ENCODE peak calls at places on chromosomes 6 and 20, in seven cellular contexts. Q is A549, T is adrenal gland, J is astrocyte, E is prostate gland, L is SK-N-SH, K is heart right ventricle. I is an unnamed sample.
A peak's percentile ranks its signal among the peaks of the same experiment; 100 is the strongest.

GRCh38 chr6:42451595-42452170 is at the start of gene TRERF1:
- DNase-seq in Q (peak; percentile 74), T (peak; percentile 53), J (peak; percentile 64), E (peak; percentile 51), L (peak; percentile 72), K (peak; percentile 54), I (peak; percentile 39)

GRCh38 chr20:50292324-50293243 is 102.0 kb downstream of the CEBPB start:
- DNase-seq in Q (peak; percentile 97), T (peak; percentile 97), J (peak; percentile 95), E (peak; percentile 78), L (no peak), K (peak; percentile 92), I (peak; percentile 97)

GRCh38 chr6:100512203-100512862 is 47.6 kb upstream of the SIM1 start:
- DNase-seq in Q (no peak), T (no peak), J (peak; percentile 79), E (no peak), L (no peak), K (no peak), I (no peak)

GRCh38 chr6:131060311-131060710 is 2.7 kb downstream of the EPB41L2 start:
- DNase-seq in Q (no peak), T (no peak), J (peak; percentile 67), E (no peak), L (no peak), K (no peak), I (no peak)

GRCh38 chr6:35016417-35017221 is 124.5 kb downstream of the TCP11 start:
- DNase-seq in Q (no peak), T (peak; percentile 87), J (peak; percentile 67), E (no peak), L (no peak), K (peak; percentile 66), I (peak; percentile 60)

GRCh38 chr20:46573788-46574581 is 23.5 kb upstream of the OCSTAMP start:
- DNase-seq in Q (no peak), T (no peak), J (peak; percentile 2), E (no peak), L (no peak), K (no peak), I (no peak)

GRCh38 chr20:24537210-24537609 is 67.8 kb downstream of the SYNDIG1 start:
- DNase-seq in Q (no peak), T (no peak), J (no peak), E (no peak), L (no peak), K (no peak), I (no peak)

GRCh38 chr6:165767228-165767627 is 104.2 kb upstream of the PDE10A start:
- DNase-seq in Q (no peak), T (no peak), J (peak; percentile 20), E (no peak), L (no peak), K (no peak), I (no peak)

GRCh38 chr20:2692886-2693285 is 306 bp downstream of the EBF4 start:
- DNase-seq in Q (no peak), T (no peak), J (no peak), E (no peak), L (no peak), K (no peak), I (peak; percentile 19)

GRCh38 chr6:163460307-163460782 is 45.8 kb downstream of the QKI start:
- DNase-seq in Q (no peak), T (no peak), J (peak; percentile 63), E (no peak), L (no peak), K (no peak), I (no peak)

GRCh38 chr20:35887393-35888064 is 66.8 kb downstream of the SCAND1 start:
- DNase-seq in Q (no peak), T (no peak), J (no peak), E (no peak), L (no peak), K (no peak), I (no peak)

GRCh38 chr6:134853111-134854055 is 96.5 kb downstream of the ALDH8A1 start:
- DNase-seq in Q (no peak), T (no peak), J (peak; percentile 76), E (no peak), L (no peak), K (no peak), I (no peak)

GRCh38 chr6:72704979-72705378 is 83.1 kb downstream of the KCNQ5 start:
- DNase-seq in Q (peak; percentile 6), T (no peak), J (no peak), E (no peak), L (peak; percentile 1), K (no peak), I (no peak)

GRCh38 chr20:5390719-5391118 is 74.0 kb upstream of the PROKR2 start:
- DNase-seq in Q (no peak), T (no peak), J (no peak), E (no peak), L (peak; percentile 39), K (no peak), I (no peak)

GRCh38 chr6:17278289-17279061 is 2.7 kb upstream of the RBM24 start:
- DNase-seq in Q (peak; percentile 70), T (no peak), J (peak; percentile 74), E (no peak), L (no peak), K (no peak), I (no peak)

GRCh38 chr6:4489538-4489937 is 286.7 kb upstream of the CDYL start:
- DNase-seq in Q (no peak), T (no peak), J (no peak), E (no peak), L (no peak), K (no peak), I (no peak)

GRCh38 chr20:56222945-56223344 is 25.6 kb upstream of the MC3R start:
- DNase-seq in Q (no peak), T (no peak), J (no peak), E (peak; percentile 8), L (no peak), K (no peak), I (no peak)

GRCh38 chr20:57619053-57619831 is 984 bp downstream of the ZBP1 start:
- DNase-seq in Q (no peak), T (peak; percentile 45), J (no peak), E (no peak), L (no peak), K (no peak), I (peak; percentile 25)

GRCh38 chr6:165804331-165805066 is 141.5 kb upstream of the PDE10A start:
- DNase-seq in Q (no peak), T (no peak), J (peak; percentile 8), E (no peak), L (no peak), K (no peak), I (peak; percentile 49)

GRCh38 chr20:17969276-17969883 is 562 bp downstream of the MGME1 start:
- DNase-seq in Q (peak; percentile 59), T (peak; percentile 56), J (no peak), E (peak; percentile 42), L (peak; percentile 53), K (peak; percentile 37), I (no peak)

GRCh38 chr6:34522740-34523139 is 33.4 kb downstream of the SPDEF start:
- DNase-seq in Q (no peak), T (no peak), J (no peak), E (no peak), L (no peak), K (no peak), I (no peak)

GRCh38 chr6:136547336-136547735 is 2.9 kb downstream of the MAP7 start:
- DNase-seq in Q (peak; percentile 70), T (no peak), J (peak; percentile 26), E (no peak), L (peak; percentile 61), K (no peak), I (no peak)

GRCh38 chr6:74073896-74074295 is 377.9 kb downstream of the CD109 start:
- DNase-seq in Q (no peak), T (no peak), J (peak; percentile 19), E (no peak), L (no peak), K (no peak), I (no peak)

GRCh38 chr20:47256665-47257236 is 99.7 kb downstream of the ZMYND8 start:
- DNase-seq in Q (no peak), T (no peak), J (peak; percentile 70), E (peak; percentile 44), L (no peak), K (no peak), I (no peak)

GRCh38 chr20:47188540-47188939 is 168.0 kb downstream of the ZMYND8 start:
- DNase-seq in Q (no peak), T (no peak), J (no peak), E (no peak), L (no peak), K (no peak), I (no peak)

GRCh38 chr20:6768228-6769185 is 1.0 kb downstream of the BMP2 start:
- DNase-seq in Q (peak; percentile 15), T (peak; percentile 23), J (peak; percentile 38), E (peak; percentile 9), L (peak; percentile 44), K (peak; percentile 29), I (peak; percentile 69)

GRCh38 chr6:19382676-19383075 is 454.5 kb upstream of the ID4 start:
- DNase-seq in Q (no peak), T (no peak), J (no peak), E (peak; percentile 8), L (no peak), K (no peak), I (peak; percentile 60)

GRCh38 chr6:156809034-156809433 is 31.9 kb downstream of the ARID1B start:
- DNase-seq in Q (no peak), T (peak; percentile 63), J (peak; percentile 37), E (no peak), L (no peak), K (no peak), I (peak; percentile 65)

GRCh38 chr20:10412591-10413408 is 21.2 kb downstream of the MKKS start:
- DNase-seq in Q (peak; percentile 55), T (no peak), J (peak; percentile 10), E (no peak), L (no peak), K (no peak), I (no peak)

GRCh38 chr20:61249626-61250025 is 2.4 kb upstream of the CDH4 start:
- DNase-seq in Q (no peak), T (no peak), J (no peak), E (no peak), L (no peak), K (no peak), I (no peak)
- H3K4me3 ChIP-seq in Q (no peak overlapping the region), T (no peak overlapping the region), J (no peak overlapping the region), E (no peak overlapping the region), L (no peak overlapping the region), K (no peak overlapping the region), I (no peak overlapping the region)

GRCh38 chr6:31737315-31738047 is 1.2 kb upstream of the CLIC1 start:
- DNase-seq in Q (peak; percentile 43), T (no peak), J (no peak), E (no peak), L (no peak), K (peak; percentile 23), I (no peak)
- TF ChIP-seq CTCF in Q (no peak), T (no peak), J (no peak), E (no peak), L (no peak), K (no peak), I (no peak)

DNA sequence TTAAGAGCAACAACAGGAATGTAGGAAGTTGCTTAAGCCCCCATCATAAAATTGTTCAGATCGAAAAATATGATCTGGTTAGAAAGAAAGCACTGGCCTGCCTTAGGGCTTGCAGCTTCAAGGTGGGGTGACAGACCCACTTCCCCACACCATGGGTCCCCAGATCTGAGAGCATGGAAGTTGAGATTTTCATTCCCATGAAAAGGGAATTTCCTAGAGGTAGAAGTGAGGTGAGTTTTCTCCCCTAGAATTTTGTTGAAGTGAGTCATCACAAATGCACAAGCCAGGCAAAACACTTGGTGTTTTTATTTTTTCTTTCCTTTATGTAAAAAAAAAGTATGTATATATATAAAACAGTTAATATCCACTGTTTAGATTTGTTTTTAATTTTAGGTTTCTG is 213.6 kb upstream of the SUPT3H start:
- DNase-seq in Q (no peak), T (no peak), J (peak; percentile 45), E (no peak), L (no peak), K (no peak), I (no peak)
- H3K4me1 ChIP-seq in Q (peaks cover 15% of the 10 kb centered on the region), T (no peaks in the 10 kb centered on the region), J (peaks cover 33% of the 10 kb centered on the region), E (peaks cover 2% of the 10 kb centered on the region), L (no peaks in the 10 kb centered on the region), K (peaks cover 12% of the 10 kb centered on the region), I (no peaks in the 10 kb centered on the region)

GRCh38 chr20:63359937-63360849 is 956 bp downstream of the CHRNA4 start:
- DNase-seq in Q (no peak), T (no peak), J (no peak), E (no peak), L (no peak), K (no peak), I (no peak)
- H3K4me3 ChIP-seq in Q (peak overlapping the region; percentile 36), T (no peak overlapping the region), J (no peak overlapping the region), E (no peak overlapping the region), L (no peak overlapping the region), K (no peak overlapping the region), I (no peak overlapping the region)